ENCODE peak calls at places on chromosomes 7 and 10, in seven cellular contexts. K is effector CD4-positive, alpha-beta T cell; D is NCI-H2029 treated with DMSO at 0.1 percent for 48 hours; S is CD4-positive, alpha-beta memory T cell; C is CD8-positive, alpha-beta memory T cell; B is kidney glomerular epithelial cell; R is HS-27A. E is an unnamed sample.

GRCh38 chr10:100085596-100085995 is 3.9 kb upstream of the CPN1 start:
- DNase-seq in S (no peak), D (no peak), C (no peak), B (no peak), R (no peak), K (no peak), E (no peak)

GRCh38 chr10:123146013-123146891 is 1.7 kb upstream of the HMX2 start:
- DNase-seq in R (no peak), K (no peak), B (no peak), S (no peak), D (no peak), C (no peak), E (no peak)

GRCh38 chr7:149321978-149322541 is 60.1 kb downstream of the ZNF783 start:
- DNase-seq in K (no peak), R (peak), D (no peak), B (no peak), S (no peak), C (no peak), E (no peak)

GRCh38 chr10:42952358-42952757 is 124.5 kb upstream of the RET start:
- DNase-seq in K (no peak), S (no peak), C (no peak), R (no peak), B (no peak), D (no peak), E (peak)

GRCh38 chr10:4941540-4942330 is 21.5 kb upstream of the AKR1C1 start:
- DNase-seq in D (no peak), C (no peak), B (no peak), K (no peak), R (no peak), S (no peak), E (peak)

GRCh38 chr10:110323503-110323902 is 18.8 kb upstream of the SMNDC1 start:
- DNase-seq in B (peak), D (no peak), C (no peak), R (no peak), K (no peak), S (no peak), E (no peak)

GRCh38 chr10:72736176-72736795 is 44.3 kb downstream of the MCU start:
- DNase-seq in K (no peak), C (no peak), B (no peak), S (no peak), R (no peak), D (peak), E (peak)

GRCh38 chr7:135168001-135168400 is 2.5 kb downstream of the CYREN start:
- DNase-seq in C (no peak), D (no peak), K (no peak), B (no peak), S (no peak), R (no peak), E (no peak)

GRCh38 chr7:47085491-47086275 is 496.2 kb downstream of the TNS3 start:
- DNase-seq in S (no peak), K (no peak), D (no peak), B (no peak), C (no peak), R (no peak), E (no peak)

GRCh38 chr10:49605177-49605938 is 4.8 kb upstream of the SLC18A3 start:
- DNase-seq in S (no peak), K (no peak), B (no peak), R (no peak), C (no peak), D (no peak), E (no peak)

GRCh38 chr7:93160410-93160809 is 12.2 kb upstream of the SAMD9L start:
- DNase-seq in S (no peak), K (no peak), R (no peak), B (no peak), D (no peak), C (no peak), E (no peak)

GRCh38 chr7:55426676-55427075 is 61.5 kb downstream of the LANCL2 start:
- DNase-seq in R (no peak), C (no peak), K (no peak), B (no peak), S (no peak), D (no peak), E (no peak)

GRCh38 chr7:40356871-40357676 is 222.3 kb downstream of the SUGCT start:
- DNase-seq in C (no peak), D (no peak), B (no peak), S (no peak), R (no peak), K (no peak), E (no peak)

GRCh38 chr7:142300689-142301088 is 42.8 kb upstream of the PRSS58 start:
- DNase-seq in D (no peak), C (no peak), R (no peak), K (no peak), B (no peak), S (peak), E (no peak)

GRCh38 chr10:12902135-12902572 is 99.4 kb downstream of the CCDC3 start:
- DNase-seq in K (peak), R (peak), B (peak), D (peak), C (peak), S (peak), E (peak)

GRCh38 chr10:69731184-69731583 is 70.5 kb upstream of the COL13A1 start:
- DNase-seq in S (no peak), C (no peak), D (peak), B (no peak), R (no peak), K (no peak), E (no peak)

GRCh38 chr7:83514977-83515376 is 134.0 kb downstream of the SEMA3E start:
- DNase-seq in C (no peak), B (no peak), D (no peak), R (no peak), K (no peak), S (no peak), E (no peak)

GRCh38 chr10:62185914-62186692 is 82.5 kb downstream of the RTKN2 start:
- DNase-seq in S (no peak), K (no peak), C (no peak), R (no peak), B (no peak), D (no peak), E (no peak)

GRCh38 chr10:73730153-73730906 is 13.8 kb upstream of the SEC24C start:
- DNase-seq in C (peak), S (peak), B (peak), R (peak), K (peak), D (peak), E (peak)

GRCh38 chr7:143172354-143172753 is 10.9 kb upstream of the TAS2R39 start:
- DNase-seq in D (peak), K (no peak), R (no peak), S (no peak), C (no peak), B (peak), E (peak)

GRCh38 chr10:3229815-3230214 is 57.2 kb upstream of the PITRM1 start:
- DNase-seq in C (no peak), S (no peak), D (no peak), K (no peak), R (no peak), B (peak), E (no peak)

GRCh38 chr10:89207801-89208551 is 859 bp upstream of the CH25H start:
- DNase-seq in S (no peak), K (no peak), R (no peak), B (no peak), D (no peak), C (peak), E (no peak)

E was measured in T47D.